ENCODE peak calls at places on chromosomes 12 and 14, in seven cellular contexts. One of them, this sample, is unnamed.

GRCh38 chr12:126617312-126617711 is 1552.1 kb downstream of the AACS start:
- DNase-seq in cardiac muscle cell: no peak
- DNase-seq in colonic mucosa: no peak
- DNase-seq in lower lobe of right lung: no peak
- DNase-seq in astrocyte of the cerebellum: no peak
- DNase-seq in foreskin fibroblast: peak
- DNase-seq in neural crest cell: peak
- DNase-seq in this sample: no peak

GRCh38 chr14:86766469-86766868 is 1226.5 kb downstream of the GALC start:
- DNase-seq in cardiac muscle cell: no peak
- DNase-seq in colonic mucosa: no peak
- DNase-seq in lower lobe of right lung: no peak
- DNase-seq in astrocyte of the cerebellum: no peak
- DNase-seq in foreskin fibroblast: peak
- DNase-seq in neural crest cell: no peak
- DNase-seq in this sample: no peak

GRCh38 chr14:53620325-53620716 is 336.3 kb downstream of the BMP4 start:
- DNase-seq in cardiac muscle cell: peak
- DNase-seq in colonic mucosa: no peak
- DNase-seq in lower lobe of right lung: no peak
- DNase-seq in astrocyte of the cerebellum: peak
- DNase-seq in foreskin fibroblast: no peak
- DNase-seq in neural crest cell: no peak
- DNase-seq in this sample: no peak

GRCh38 chr12:91852646-91853045 is 293.0 kb downstream of the BTG1 start:
- DNase-seq in cardiac muscle cell: peak
- DNase-seq in colonic mucosa: no peak
- DNase-seq in lower lobe of right lung: no peak
- DNase-seq in astrocyte of the cerebellum: peak
- DNase-seq in foreskin fibroblast: peak
- DNase-seq in neural crest cell: no peak
- DNase-seq in this sample: no peak

GRCh38 chr12:105359840-105360239 is 29.3 kb downstream of the C12orf75 start:
- DNase-seq in cardiac muscle cell: no peak
- DNase-seq in colonic mucosa: no peak
- DNase-seq in lower lobe of right lung: no peak
- DNase-seq in astrocyte of the cerebellum: no peak
- DNase-seq in foreskin fibroblast: no peak
- DNase-seq in neural crest cell: no peak
- DNase-seq in this sample: no peak

GRCh38 chr12:88339966-88340365 is 197.9 kb downstream of the TMTC3 start:
- DNase-seq in cardiac muscle cell: no peak
- DNase-seq in colonic mucosa: no peak
- DNase-seq in lower lobe of right lung: no peak
- DNase-seq in astrocyte of the cerebellum: no peak
- DNase-seq in foreskin fibroblast: peak
- DNase-seq in neural crest cell: no peak
- DNase-seq in this sample: no peak

GRCh38 chr14:86597279-86597678 is 1067.3 kb downstream of the FLRT2 start:
- DNase-seq in cardiac muscle cell: no peak
- DNase-seq in colonic mucosa: no peak
- DNase-seq in lower lobe of right lung: no peak
- DNase-seq in astrocyte of the cerebellum: no peak
- DNase-seq in foreskin fibroblast: no peak
- DNase-seq in neural crest cell: no peak
- DNase-seq in this sample: no peak

GRCh38 chr14:92549096-92549852 is 35.7 kb downstream of the RIN3 start:
- DNase-seq in cardiac muscle cell: peak
- DNase-seq in colonic mucosa: no peak
- DNase-seq in lower lobe of right lung: no peak
- DNase-seq in astrocyte of the cerebellum: no peak
- DNase-seq in foreskin fibroblast: peak
- DNase-seq in neural crest cell: no peak
- DNase-seq in this sample: no peak

GRCh38 chr12:57464569-57464968 is 5.0 kb downstream of the GLI1 start:
- DNase-seq in cardiac muscle cell: no peak
- DNase-seq in colonic mucosa: no peak
- DNase-seq in lower lobe of right lung: no peak
- DNase-seq in astrocyte of the cerebellum: no peak
- DNase-seq in foreskin fibroblast: no peak
- DNase-seq in neural crest cell: no peak
- DNase-seq in this sample: no peak

GRCh38 chr14:31244626-31245025 is 37.0 kb upstream of the HECTD1 start:
- DNase-seq in cardiac muscle cell: no peak
- DNase-seq in colonic mucosa: no peak
- DNase-seq in lower lobe of right lung: no peak
- DNase-seq in astrocyte of the cerebellum: no peak
- DNase-seq in foreskin fibroblast: no peak
- DNase-seq in neural crest cell: no peak
- DNase-seq in this sample: no peak

GRCh38 chr12:15910864-15911696 is at the start of gene DERA:
- DNase-seq in cardiac muscle cell: peak
- DNase-seq in colonic mucosa: peak
- DNase-seq in lower lobe of right lung: peak
- DNase-seq in astrocyte of the cerebellum: peak
- DNase-seq in foreskin fibroblast: peak
- DNase-seq in neural crest cell: peak
- DNase-seq in this sample: peak
- TF ChIP-seq CTCF in cardiac muscle cell: no peak
- TF ChIP-seq CTCF in colonic mucosa: no peak
- TF ChIP-seq CTCF in lower lobe of right lung: peak
- TF ChIP-seq CTCF in astrocyte of the cerebellum: no peak
- TF ChIP-seq CTCF in foreskin fibroblast: no peak
- TF ChIP-seq CTCF in neural crest cell: no peak
- TF ChIP-seq CTCF in this sample: no peak

DNA sequence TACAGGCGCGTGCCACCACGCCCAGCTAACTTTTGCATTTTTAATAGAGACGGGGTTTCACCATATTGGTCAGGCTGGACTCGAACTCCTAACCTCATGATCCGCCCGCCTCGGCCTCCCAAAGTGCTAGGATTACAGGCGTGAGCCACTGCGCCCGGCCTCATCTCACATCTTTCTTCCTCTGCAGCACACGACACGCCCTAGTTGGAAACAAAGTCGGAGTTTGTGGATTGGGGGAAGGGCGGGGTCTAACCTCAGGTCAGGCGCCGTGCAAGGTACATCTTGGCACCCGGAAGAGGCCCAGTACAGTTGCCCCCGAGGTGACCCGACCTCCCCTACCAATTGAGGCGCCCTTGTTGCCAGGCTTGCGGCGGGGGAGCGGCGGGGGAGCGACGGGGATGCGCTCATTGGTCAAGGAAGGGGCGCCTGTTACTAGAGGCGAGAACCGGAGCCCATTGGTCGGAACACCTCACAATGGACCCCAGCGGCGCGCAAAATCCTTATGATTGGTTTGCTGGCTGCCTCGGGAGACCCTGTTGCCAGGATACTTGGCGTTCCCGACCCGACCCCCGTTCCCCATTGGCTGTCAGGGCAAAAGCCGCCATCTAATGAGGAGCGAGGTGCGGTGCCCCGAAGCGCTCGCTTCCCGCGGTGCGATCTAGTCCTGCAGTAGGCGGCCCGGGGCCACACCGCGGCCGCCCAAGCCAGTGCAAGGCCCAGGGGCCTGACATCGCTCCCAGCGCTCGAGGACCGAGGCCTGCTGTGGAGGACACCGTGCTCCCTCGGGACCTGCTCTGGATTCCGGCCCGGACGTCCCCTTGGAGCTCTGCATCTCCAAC is at the start of gene REC8:
- DNase-seq in cardiac muscle cell: peak
- DNase-seq in colonic mucosa: peak
- DNase-seq in lower lobe of right lung: peak
- DNase-seq in astrocyte of the cerebellum: peak
- DNase-seq in foreskin fibroblast: peak
- DNase-seq in neural crest cell: peak
- DNase-seq in this sample: peak
- TF ChIP-seq CTCF in cardiac muscle cell: no peak
- TF ChIP-seq CTCF in colonic mucosa: no peak
- TF ChIP-seq CTCF in lower lobe of right lung: no peak
- TF ChIP-seq CTCF in astrocyte of the cerebellum: no peak
- TF ChIP-seq CTCF in foreskin fibroblast: no peak
- TF ChIP-seq CTCF in neural crest cell: no peak
- TF ChIP-seq CTCF in this sample: no peak

DNA sequence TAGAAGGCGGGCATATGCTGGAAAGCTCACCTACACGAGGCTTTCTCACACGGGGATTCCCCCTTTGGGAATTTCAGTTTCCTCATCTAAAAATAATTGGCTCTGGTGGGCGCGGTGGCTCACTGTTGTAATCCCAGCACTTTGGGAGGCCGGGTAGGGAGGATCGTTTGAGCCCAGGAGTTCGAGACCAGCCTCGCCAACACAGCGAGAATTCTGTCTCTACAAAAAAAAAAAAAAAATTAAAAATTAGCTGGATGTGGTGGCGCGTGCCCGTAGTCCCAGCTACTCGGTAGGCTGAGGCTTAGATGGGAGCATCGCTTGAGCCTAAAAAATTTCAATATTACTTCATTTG is 400 bp upstream of the NDUFA12 start:
- DNase-seq in cardiac muscle cell: no peak
- DNase-seq in colonic mucosa: no peak
- DNase-seq in lower lobe of right lung: no peak
- DNase-seq in astrocyte of the cerebellum: no peak
- DNase-seq in foreskin fibroblast: no peak
- DNase-seq in neural crest cell: no peak
- DNase-seq in this sample: no peak
- TF ChIP-seq CTCF in cardiac muscle cell: no peak
- TF ChIP-seq CTCF in colonic mucosa: no peak
- TF ChIP-seq CTCF in lower lobe of right lung: no peak
- TF ChIP-seq CTCF in astrocyte of the cerebellum: no peak
- TF ChIP-seq CTCF in foreskin fibroblast: no peak
- TF ChIP-seq CTCF in neural crest cell: no peak
- TF ChIP-seq CTCF in this sample: no peak

GRCh38 chr12:62582065-62582366 is 115.4 kb downstream of the MON2 start:
- DNase-seq in cardiac muscle cell: peak
- DNase-seq in colonic mucosa: no peak
- DNase-seq in lower lobe of right lung: no peak
- DNase-seq in astrocyte of the cerebellum: no peak
- DNase-seq in foreskin fibroblast: no peak
- DNase-seq in neural crest cell: no peak
- DNase-seq in this sample: no peak
- TF ChIP-seq CTCF in cardiac muscle cell: no peak
- TF ChIP-seq CTCF in colonic mucosa: no peak
- TF ChIP-seq CTCF in lower lobe of right lung: no peak
- TF ChIP-seq CTCF in astrocyte of the cerebellum: no peak
- TF ChIP-seq CTCF in foreskin fibroblast: no peak
- TF ChIP-seq CTCF in neural crest cell: no peak
- TF ChIP-seq CTCF in this sample: peak

GRCh38 chr14:102817942-102818940 is 41.0 kb downstream of the TRAF3 start:
- DNase-seq in cardiac muscle cell: no peak
- DNase-seq in colonic mucosa: no peak
- DNase-seq in lower lobe of right lung: no peak
- DNase-seq in astrocyte of the cerebellum: no peak
- DNase-seq in foreskin fibroblast: peak
- DNase-seq in neural crest cell: no peak
- DNase-seq in this sample: no peak
- TF ChIP-seq CTCF in cardiac muscle cell: no peak
- TF ChIP-seq CTCF in colonic mucosa: no peak
- TF ChIP-seq CTCF in lower lobe of right lung: no peak
- TF ChIP-seq CTCF in astrocyte of the cerebellum: no peak
- TF ChIP-seq CTCF in foreskin fibroblast: no peak
- TF ChIP-seq CTCF in neural crest cell: no peak
- TF ChIP-seq CTCF in this sample: no peak